ENCODE peak calls at places on chromosomes 11 and 22, in nine cellular contexts. Y, D, K, B, G, O, R, V and A are unnamed samples.

GRCh38 chr11:114154271-114155047 is 94.9 kb downstream of the ZBTB16 start:
- DNase-seq in Y (peak), D (no peak), K (no peak), B (no peak), G (no peak), O (no peak), R (no peak), V (no peak), A (no peak)

GRCh38 chr11:10638285-10638684 is 55.3 kb downstream of the IRAG1 start:
- DNase-seq in Y (no peak), D (no peak), K (peak), B (no peak), G (no peak), O (no peak), R (no peak), V (no peak), A (no peak)

GRCh38 chr22:30381250-30381649 is 6.0 kb downstream of the RNF215 start:
- DNase-seq in Y (no peak), D (no peak), K (no peak), B (no peak), G (no peak), O (no peak), R (no peak), V (no peak), A (peak)

GRCh38 chr11:104570088-104570701 is 328.1 kb downstream of the CASP12 start:
- DNase-seq in Y (no peak), D (no peak), K (no peak), B (no peak), G (no peak), O (no peak), R (no peak), V (peak), A (no peak)

GRCh38 chr11:66003291-66003690 is 988 bp downstream of the BANF1 start:
- DNase-seq in Y (no peak), D (no peak), K (no peak), B (no peak), G (no peak), O (no peak), R (no peak), V (no peak), A (no peak)

GRCh38 chr11:3220521-3221407 is 2.2 kb upstream of the MRGPRG start:
- DNase-seq in Y (no peak), D (no peak), K (peak), B (peak), G (no peak), O (no peak), R (no peak), V (no peak), A (no peak)

GRCh38 chr11:12066799-12067508 is 43.4 kb upstream of the MICAL2 start:
- DNase-seq in Y (peak), D (peak), K (peak), B (no peak), G (no peak), O (no peak), R (no peak), V (no peak), A (no peak)

GRCh38 chr11:11620966-11621880 is 582 bp downstream of the GALNT18 start:
- DNase-seq in Y (no peak), D (peak), K (no peak), B (no peak), G (peak), O (no peak), R (no peak), V (no peak), A (peak)

GRCh38 chr22:47110817-47111443 is 348.5 kb downstream of the TBC1D22A start:
- DNase-seq in Y (no peak), D (no peak), K (peak), B (peak), G (no peak), O (no peak), R (no peak), V (no peak), A (no peak)

GRCh38 chr11:100704176-100704575 is 17.1 kb downstream of the ARHGAP42 start:
- DNase-seq in Y (no peak), D (no peak), K (no peak), B (no peak), G (no peak), O (no peak), R (no peak), V (no peak), A (no peak)

GRCh38 chr11:83569134-83569805 is 283.1 kb upstream of the CCDC90B start:
- DNase-seq in Y (no peak), D (no peak), K (no peak), B (no peak), G (no peak), O (no peak), R (no peak), V (no peak), A (no peak)

GRCh38 chr11:134252539-134253188 is 488 bp downstream of the THYN1 start:
- DNase-seq in Y (peak), D (no peak), K (no peak), B (no peak), G (no peak), O (no peak), R (no peak), V (peak), A (no peak)

GRCh38 chr11:65108469-65109123 is 3.1 kb upstream of the TM7SF2 start:
- DNase-seq in Y (no peak), D (no peak), K (no peak), B (no peak), G (no peak), O (no peak), R (no peak), V (no peak), A (no peak)

GRCh38 chr22:50247748-50248147 is 2.9 kb upstream of the TUBGCP6 start:
- DNase-seq in Y (peak), D (no peak), K (no peak), B (no peak), G (no peak), O (peak), R (peak), V (peak), A (no peak)

GRCh38 chr22:31238057-31238456 is 26.0 kb downstream of the LIMK2 start:
- DNase-seq in Y (no peak), D (no peak), K (no peak), B (no peak), G (no peak), O (no peak), R (no peak), V (no peak), A (no peak)

GRCh38 chr11:129314381-129314780 is 61.3 kb upstream of the BARX2 start:
- DNase-seq in Y (peak), D (no peak), K (no peak), B (no peak), G (no peak), O (no peak), R (no peak), V (no peak), A (no peak)

GRCh38 chr11:61327669-61328071 is 5.2 kb downstream of the DDB1 start:
- DNase-seq in Y (no peak), D (no peak), K (no peak), B (no peak), G (no peak), O (no peak), R (no peak), V (no peak), A (no peak)